ENCODE peak calls at places on chromosomes 3 and 15, in five cellular contexts. One of them, this sample, is unnamed.

GRCh38 chr3:180836766-180837165 is 75.7 kb upstream of the FXR1 start:
- DNase-seq in PC-3: no peak
- DNase-seq in SK-N-SH: no peak
- DNase-seq in GM23248: no peak
- DNase-seq in neural progenitor cell: no peak
- DNase-seq in this sample: no peak

GRCh38 chr3:171803044-171803443 is 7.2 kb downstream of the PLD1 start:
- DNase-seq in PC-3: no peak
- DNase-seq in SK-N-SH: no peak
- DNase-seq in GM23248: no peak
- DNase-seq in neural progenitor cell: no peak
- DNase-seq in this sample: no peak

GRCh38 chr15:85504739-85505676 is 124.6 kb downstream of the AKAP13 start:
- DNase-seq in PC-3: peak; percentile 73
- DNase-seq in SK-N-SH: peak; percentile 24
- DNase-seq in GM23248: peak; percentile 73
- DNase-seq in neural progenitor cell: peak; percentile 66
- DNase-seq in this sample: peak; percentile 78

GRCh38 chr3:131109156-131109555 is 82.5 kb downstream of the NEK11 start:
- DNase-seq in PC-3: no peak
- DNase-seq in SK-N-SH: no peak
- DNase-seq in GM23248: no peak
- DNase-seq in neural progenitor cell: no peak
- DNase-seq in this sample: no peak

GRCh38 chr15:78133801-78134200 is 2.6 kb upstream of the CIB2 start:
- DNase-seq in PC-3: peak; percentile 94
- DNase-seq in SK-N-SH: no peak
- DNase-seq in GM23248: no peak
- DNase-seq in neural progenitor cell: no peak
- DNase-seq in this sample: no peak

GRCh38 chr3:114213262-114213668 is 24.1 kb downstream of the ZNF80 start:
- DNase-seq in PC-3: no peak
- DNase-seq in SK-N-SH: no peak
- DNase-seq in GM23248: peak; percentile 59
- DNase-seq in neural progenitor cell: no peak
- DNase-seq in this sample: no peak

GRCh38 chr3:168094877-168095610 is 680 bp downstream of the GOLIM4 start:
- DNase-seq in PC-3: peak; percentile 74
- DNase-seq in SK-N-SH: peak; percentile 61
- DNase-seq in GM23248: peak; percentile 93
- DNase-seq in neural progenitor cell: peak; percentile 82
- DNase-seq in this sample: peak; percentile 89

GRCh38 chr3:186466391-186466974 is 77.7 kb downstream of the CRYGS start:
- DNase-seq in PC-3: no peak
- DNase-seq in SK-N-SH: no peak
- DNase-seq in GM23248: peak; percentile 6
- DNase-seq in neural progenitor cell: no peak
- DNase-seq in this sample: no peak

GRCh38 chr3:15038306-15038705 is 26.8 kb downstream of the MRPS25 start:
- DNase-seq in PC-3: no peak
- DNase-seq in SK-N-SH: no peak
- DNase-seq in GM23248: no peak
- DNase-seq in neural progenitor cell: peak; percentile 44
- DNase-seq in this sample: no peak

GRCh38 chr3:189573004-189573403 is 58.2 kb upstream of the TP63 start:
- DNase-seq in PC-3: no peak
- DNase-seq in SK-N-SH: no peak
- DNase-seq in GM23248: peak; percentile 24
- DNase-seq in neural progenitor cell: no peak
- DNase-seq in this sample: no peak

GRCh38 chr15:74220475-74221248 is 15.5 kb upstream of the CCDC33 start:
- DNase-seq in PC-3: no peak
- DNase-seq in SK-N-SH: no peak
- DNase-seq in GM23248: no peak
- DNase-seq in neural progenitor cell: no peak
- DNase-seq in this sample: no peak

GRCh38 chr3:105845488-105845887 is 23.3 kb downstream of the CBLB start:
- DNase-seq in PC-3: no peak
- DNase-seq in SK-N-SH: no peak
- DNase-seq in GM23248: no peak
- DNase-seq in neural progenitor cell: peak; percentile 35
- DNase-seq in this sample: no peak

GRCh38 chr15:99732711-99733267 is 448 bp downstream of the LYSMD4 start:
- DNase-seq in PC-3: peak; percentile 4
- DNase-seq in SK-N-SH: peak; percentile 57
- DNase-seq in GM23248: no peak
- DNase-seq in neural progenitor cell: peak; percentile 63
- DNase-seq in this sample: peak; percentile 8

GRCh38 chr3:65833761-65834505 is 204.8 kb downstream of the MAGI1 start:
- DNase-seq in PC-3: peak; percentile 33
- DNase-seq in SK-N-SH: no peak
- DNase-seq in GM23248: peak; percentile 82
- DNase-seq in neural progenitor cell: no peak
- DNase-seq in this sample: no peak

GRCh38 chr3:197882580-197882979 is 67.4 kb upstream of the RPL35A start:
- DNase-seq in PC-3: no peak
- DNase-seq in SK-N-SH: no peak
- DNase-seq in GM23248: no peak
- DNase-seq in neural progenitor cell: no peak
- DNase-seq in this sample: no peak

GRCh38 chr15:84878504-84878903 is 6.0 kb upstream of the SLC28A1 start:
- DNase-seq in PC-3: peak; percentile 56
- DNase-seq in SK-N-SH: peak; percentile 70
- DNase-seq in GM23248: peak; percentile 73
- DNase-seq in neural progenitor cell: peak; percentile 81
- DNase-seq in this sample: peak; percentile 68

GRCh38 chr15:98292442-98293240 is 332.1 kb downstream of the ARRDC4 start:
- DNase-seq in PC-3: peak; percentile 38
- DNase-seq in SK-N-SH: peak; percentile 77
- DNase-seq in GM23248: peak; percentile 36
- DNase-seq in neural progenitor cell: peak; percentile 84
- DNase-seq in this sample: peak; percentile 42

GRCh38 chr3:33061782-33062181 is 35.2 kb downstream of the GLB1 start:
- DNase-seq in PC-3: no peak
- DNase-seq in SK-N-SH: no peak
- DNase-seq in GM23248: peak; percentile 86
- DNase-seq in neural progenitor cell: no peak
- DNase-seq in this sample: peak; percentile 43

GRCh38 chr15:80265021-80265420 is 13.0 kb upstream of the CTXND1 start:
- DNase-seq in PC-3: peak; percentile 25
- DNase-seq in SK-N-SH: no peak
- DNase-seq in GM23248: peak; percentile 64
- DNase-seq in neural progenitor cell: no peak
- DNase-seq in this sample: no peak

GRCh38 chr3:55686720-55687254 is 199.7 kb upstream of the WNT5A start:
- DNase-seq in PC-3: peak; percentile 38
- DNase-seq in SK-N-SH: no peak
- DNase-seq in GM23248: peak; percentile 86
- DNase-seq in neural progenitor cell: no peak
- DNase-seq in this sample: no peak

DNA sequence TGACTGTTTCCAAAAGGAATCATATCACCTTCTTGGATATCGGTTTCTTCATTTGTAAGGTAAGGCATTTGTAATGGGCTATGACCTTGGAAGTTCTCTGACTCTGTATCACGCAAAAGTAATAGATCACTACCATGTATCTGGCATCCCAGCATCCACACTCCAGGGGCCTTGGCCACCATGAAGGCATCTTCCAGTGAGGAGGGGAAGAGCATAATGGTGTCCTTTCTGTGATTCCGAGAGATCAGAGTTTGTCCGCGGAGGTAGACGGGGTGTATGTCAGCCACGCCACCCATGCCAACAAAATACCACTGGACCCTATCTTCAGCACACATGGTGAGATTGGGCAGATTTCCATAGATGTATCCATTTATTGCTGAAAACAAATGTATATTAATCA is 48.1 kb upstream of the CP start:
- DNase-seq in PC-3: no peak
- DNase-seq in SK-N-SH: no peak
- DNase-seq in GM23248: no peak
- DNase-seq in neural progenitor cell: no peak
- DNase-seq in this sample: no peak
- TF ChIP-seq EZH2phosphoT487 in PC-3: no peak
- TF ChIP-seq EZH2phosphoT487 in SK-N-SH: no peak
- TF ChIP-seq EZH2phosphoT487 in GM23248: no peak
- TF ChIP-seq EZH2phosphoT487 in neural progenitor cell: no peak
- TF ChIP-seq EZH2phosphoT487 in this sample: no peak

DNA sequence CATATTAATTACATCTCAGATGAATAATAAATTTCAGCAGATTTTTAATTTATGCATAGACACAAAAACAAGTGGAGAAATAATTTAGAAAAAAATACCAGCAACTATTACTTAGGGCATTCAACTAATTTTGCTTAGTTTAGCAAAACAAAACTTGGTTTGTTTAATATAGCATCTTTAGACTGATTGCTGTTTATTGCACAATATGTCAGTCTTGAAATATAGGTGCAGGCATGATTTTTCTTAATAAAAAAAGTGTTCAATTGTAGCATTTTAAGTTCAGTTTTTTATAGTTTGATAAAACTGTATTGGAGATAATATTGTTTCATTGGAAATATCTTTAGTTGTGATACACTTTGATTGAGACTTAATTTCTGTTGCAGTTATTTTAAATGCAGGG is 161.2 kb upstream of the KCNH8 start:
- DNase-seq in PC-3: no peak
- DNase-seq in SK-N-SH: no peak
- DNase-seq in GM23248: no peak
- DNase-seq in neural progenitor cell: no peak
- DNase-seq in this sample: no peak
- H3K36me3 ChIP-seq in PC-3: no peaks in the 10 kb centered on the region
- H3K36me3 ChIP-seq in SK-N-SH: no peaks in the 10 kb centered on the region
- H3K36me3 ChIP-seq in GM23248: no peaks in the 10 kb centered on the region
- H3K36me3 ChIP-seq in neural progenitor cell: no peaks in the 10 kb centered on the region
- H3K36me3 ChIP-seq in this sample: no peaks in the 10 kb centered on the region

GRCh38 chr15:48858401-48858800 is 19.5 kb upstream of the EID1 start:
- DNase-seq in PC-3: peak; percentile 56
- DNase-seq in SK-N-SH: no peak
- DNase-seq in GM23248: peak; percentile 70
- DNase-seq in neural progenitor cell: no peak
- DNase-seq in this sample: no peak

GRCh38 chr15:48856947-48857346 is 21.0 kb upstream of the EID1 start:
- DNase-seq in PC-3: no peak
- DNase-seq in SK-N-SH: no peak
- DNase-seq in GM23248: peak; percentile 49
- DNase-seq in neural progenitor cell: peak; percentile 51
- DNase-seq in this sample: no peak

GRCh38 chr15:48851956-48852355 is 26.0 kb upstream of the EID1 start:
- DNase-seq in PC-3: no peak
- DNase-seq in SK-N-SH: no peak
- DNase-seq in GM23248: no peak
- DNase-seq in neural progenitor cell: no peak
- DNase-seq in this sample: no peak

GRCh38 chr15:48859426-48859825 is 18.5 kb upstream of the EID1 start:
- DNase-seq in PC-3: peak; percentile 52
- DNase-seq in SK-N-SH: no peak
- DNase-seq in GM23248: peak; percentile 65
- DNase-seq in neural progenitor cell: no peak
- DNase-seq in this sample: no peak

DNA sequence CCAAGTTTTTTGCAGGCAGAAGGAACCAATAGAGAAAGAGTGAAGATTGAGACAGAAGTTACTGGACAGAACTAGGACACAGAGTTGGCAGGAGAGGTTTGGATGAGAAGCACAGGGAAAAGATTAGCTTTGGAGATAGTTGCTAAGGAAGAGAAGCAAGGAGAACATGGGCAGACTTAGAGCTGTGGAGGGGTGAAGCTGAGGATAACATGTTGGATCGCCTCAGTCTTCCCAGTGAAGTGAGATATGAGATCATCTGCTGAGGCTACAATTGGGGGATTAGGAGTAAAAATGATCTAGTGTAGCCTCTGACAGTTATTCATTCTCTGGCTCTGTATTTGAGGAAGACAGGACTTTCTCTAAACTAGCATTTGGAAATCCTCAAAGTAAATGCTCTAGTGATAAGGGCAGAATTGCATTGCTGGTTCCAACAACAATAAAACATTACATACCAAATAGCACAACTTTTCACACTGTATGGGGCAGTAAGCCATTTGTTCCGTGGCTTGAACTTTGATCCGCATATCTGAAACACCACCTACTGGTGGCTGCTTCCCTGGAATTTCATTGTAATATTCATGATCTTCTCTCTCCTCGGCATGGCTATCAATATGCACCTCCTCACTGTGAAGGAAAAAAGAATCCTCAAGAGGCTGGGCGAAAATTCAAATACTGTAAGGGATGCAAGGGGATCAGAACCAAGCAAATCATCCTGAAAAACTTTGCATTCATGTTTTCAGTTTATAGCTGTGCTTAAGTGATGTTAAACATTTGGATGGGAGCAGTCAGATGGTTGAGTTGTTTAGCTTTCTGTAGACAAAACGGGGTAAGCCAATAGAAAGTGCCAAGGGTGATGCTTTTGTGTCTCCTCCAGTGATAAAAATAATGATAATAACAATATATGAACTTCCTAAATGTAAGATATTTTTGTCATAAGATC is 22.2 kb upstream of the EID1 start:
- DNase-seq in PC-3: peak; percentile 54
- DNase-seq in SK-N-SH: no peak
- DNase-seq in GM23248: peak; percentile 74
- DNase-seq in neural progenitor cell: peak; percentile 22
- DNase-seq in this sample: no peak
- TF ChIP-seq EZH2phosphoT487 in PC-3: no peak
- TF ChIP-seq EZH2phosphoT487 in SK-N-SH: no peak
- TF ChIP-seq EZH2phosphoT487 in GM23248: no peak
- TF ChIP-seq EZH2phosphoT487 in neural progenitor cell: no peak
- TF ChIP-seq EZH2phosphoT487 in this sample: no peak

DNA sequence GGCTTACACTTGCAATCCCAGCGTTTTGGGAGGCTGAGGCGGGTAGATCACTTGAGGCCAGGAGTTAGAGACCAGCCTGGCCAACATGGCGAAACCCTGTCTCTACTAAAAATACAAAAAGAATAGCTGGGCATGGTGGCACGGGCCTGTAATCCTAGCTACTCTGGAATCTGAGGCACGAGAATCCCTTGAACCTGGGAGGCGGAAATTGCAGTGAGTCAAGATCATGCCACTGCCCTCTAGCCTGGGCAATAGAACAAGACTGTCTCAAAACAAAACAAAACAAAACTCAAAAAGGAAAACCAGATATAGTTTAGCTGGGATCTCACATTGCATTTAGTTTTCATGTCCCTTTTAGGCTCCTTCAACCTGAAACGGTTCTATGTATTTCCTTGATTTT is 2.9 kb upstream of the USP50 start:
- DNase-seq in PC-3: no peak
- DNase-seq in SK-N-SH: no peak
- DNase-seq in GM23248: peak; percentile 9
- DNase-seq in neural progenitor cell: no peak
- DNase-seq in this sample: no peak
- H3K36me3 ChIP-seq in PC-3: no peaks in the 10 kb centered on the region
- H3K36me3 ChIP-seq in SK-N-SH: no peaks in the 10 kb centered on the region
- H3K36me3 ChIP-seq in GM23248: no peaks in the 10 kb centered on the region
- H3K36me3 ChIP-seq in neural progenitor cell: no peaks in the 10 kb centered on the region
- H3K36me3 ChIP-seq in this sample: no peaks in the 10 kb centered on the region

This sample was measured in OCI-LY7.